ENCODE peak calls at places on chromosome 12, in seven cellular contexts. L is neural crest cell, R is mucosa of descending colon, J is sigmoid colon, G is SK-N-SH, T is HepG2, C is psoas muscle. E is an unnamed sample.

GRCh38 chr12:46452061-46452615 is 79.6 kb upstream of the SLC38A2 start:
- DNase-seq in J (no peak), T (peak), L (no peak), G (no peak), R (no peak), C (no peak), E (no peak)

GRCh38 chr12:19190292-19191031 is 60.9 kb downstream of the PLEKHA5 start:
- DNase-seq in R (no peak), L (no peak), T (no peak), G (no peak), J (no peak), C (no peak), E (no peak)

GRCh38 chr12:67449591-67450052 is 180.5 kb downstream of the CAND1 start:
- DNase-seq in J (no peak), T (no peak), C (no peak), L (no peak), G (no peak), R (no peak), E (peak)

GRCh38 chr12:109720152-109720855 is 6.7 kb downstream of the FAM222A start:
- DNase-seq in R (no peak), L (peak), G (peak), J (no peak), C (peak), T (no peak), E (no peak)

GRCh38 chr12:93098077-93098476 is 169.0 kb upstream of the EEA1 start:
- DNase-seq in L (peak), T (no peak), G (no peak), R (peak), J (no peak), C (peak), E (no peak)

GRCh38 chr12:25829192-25829591 is 129.3 kb upstream of the RASSF8 start:
- DNase-seq in J (peak), R (peak), C (no peak), G (no peak), T (no peak), L (no peak), E (no peak)

GRCh38 chr12:24913130-24913529 is 35.8 kb downstream of the BCAT1 start:
- DNase-seq in T (no peak), G (peak), C (no peak), L (no peak), J (no peak), R (no peak), E (no peak)

GRCh38 chr12:115375188-115375991 is 691.4 kb upstream of the TBX3 start:
- DNase-seq in J (no peak), L (no peak), G (no peak), R (peak), T (peak), C (no peak), E (peak)

GRCh38 chr12:65742481-65742971 is 81.8 kb upstream of the HMGA2 start:
- DNase-seq in L (peak), T (no peak), R (no peak), J (no peak), C (no peak), G (no peak), E (no peak)

GRCh38 chr12:51683763-51684357 is 92.8 kb downstream of the SCN8A start:
- DNase-seq in T (no peak), L (no peak), R (peak), G (no peak), J (no peak), C (no peak), E (no peak)

GRCh38 chr12:69511469-69511868 is 41.3 kb downstream of the FRS2 start:
- DNase-seq in J (no peak), G (no peak), L (no peak), T (no peak), R (no peak), C (no peak), E (no peak)

GRCh38 chr12:111056618-111057521 is 136.5 kb upstream of the MYL2 start:
- DNase-seq in G (peak), L (no peak), J (peak), T (no peak), R (peak), C (no peak), E (peak)

GRCh38 chr12:57815177-57816000 is 3.1 kb downstream of the AVIL start:
- DNase-seq in L (no peak), T (peak), C (no peak), G (peak), J (no peak), R (no peak), E (no peak)

GRCh38 chr12:40168868-40169267 is 55.9 kb upstream of the LRRK2 start:
- DNase-seq in G (no peak), T (no peak), C (no peak), L (no peak), J (no peak), R (no peak), E (peak)

GRCh38 chr12:130157998-130158774 is 4.1 kb upstream of the FZD10 start:
- DNase-seq in C (no peak), J (no peak), T (no peak), R (no peak), G (no peak), L (no peak), E (no peak)

GRCh38 chr12:40028296-40028695 is 77.6 kb downstream of the SLC2A13 start:
- DNase-seq in C (no peak), G (no peak), J (no peak), T (no peak), R (no peak), L (no peak), E (no peak)

GRCh38 chr12:93990832-93991748 is 157.3 kb upstream of the PLXNC1 start:
- DNase-seq in L (peak), R (peak), C (peak), T (peak), J (peak), G (peak), E (no peak)

GRCh38 chr12:129001-129400 is 62.4 kb downstream of the IQSEC3 start:
- DNase-seq in R (no peak), G (no peak), C (no peak), T (no peak), L (no peak), J (no peak), E (no peak)

GRCh38 chr12:15684896-15685658 is 104.1 kb downstream of the EPS8 start:
- DNase-seq in R (no peak), J (no peak), L (no peak), T (no peak), G (peak), C (no peak), E (no peak)

GRCh38 chr12:10559241-10559640 is 53.6 kb downstream of the EIF2S3B start:
- DNase-seq in T (no peak), J (no peak), G (no peak), L (no peak), C (no peak), R (no peak), E (no peak)

GRCh38 chr12:50232771-50233209 is 50.5 kb downstream of the LIMA1 start:
- DNase-seq in R (no peak), J (no peak), G (peak), C (no peak), T (no peak), L (no peak), E (no peak)

GRCh38 chr12:94062796-94063635 is 85.4 kb upstream of the PLXNC1 start:
- DNase-seq in R (peak), T (no peak), C (no peak), G (no peak), J (no peak), L (no peak), E (no peak)

GRCh38 chr12:124940393-124941169 is 26.1 kb upstream of the UBC start:
- DNase-seq in L (peak), C (peak), T (peak), G (peak), J (peak), R (peak), E (peak)

GRCh38 chr12:124939428-124940142 is 25.1 kb upstream of the UBC start:
- DNase-seq in J (peak), C (peak), L (peak), T (peak), R (peak), G (peak), E (no peak)

GRCh38 chr12:124938066-124938465 is 23.6 kb upstream of the UBC start:
- DNase-seq in G (no peak), C (no peak), L (no peak), J (no peak), T (no peak), R (no peak), E (no peak)

GRCh38 chr12:124940143-124940392 is 25.6 kb upstream of the UBC start:
- DNase-seq in G (no peak), R (no peak), T (no peak), C (no peak), L (no peak), J (no peak), E (no peak)

DNA sequence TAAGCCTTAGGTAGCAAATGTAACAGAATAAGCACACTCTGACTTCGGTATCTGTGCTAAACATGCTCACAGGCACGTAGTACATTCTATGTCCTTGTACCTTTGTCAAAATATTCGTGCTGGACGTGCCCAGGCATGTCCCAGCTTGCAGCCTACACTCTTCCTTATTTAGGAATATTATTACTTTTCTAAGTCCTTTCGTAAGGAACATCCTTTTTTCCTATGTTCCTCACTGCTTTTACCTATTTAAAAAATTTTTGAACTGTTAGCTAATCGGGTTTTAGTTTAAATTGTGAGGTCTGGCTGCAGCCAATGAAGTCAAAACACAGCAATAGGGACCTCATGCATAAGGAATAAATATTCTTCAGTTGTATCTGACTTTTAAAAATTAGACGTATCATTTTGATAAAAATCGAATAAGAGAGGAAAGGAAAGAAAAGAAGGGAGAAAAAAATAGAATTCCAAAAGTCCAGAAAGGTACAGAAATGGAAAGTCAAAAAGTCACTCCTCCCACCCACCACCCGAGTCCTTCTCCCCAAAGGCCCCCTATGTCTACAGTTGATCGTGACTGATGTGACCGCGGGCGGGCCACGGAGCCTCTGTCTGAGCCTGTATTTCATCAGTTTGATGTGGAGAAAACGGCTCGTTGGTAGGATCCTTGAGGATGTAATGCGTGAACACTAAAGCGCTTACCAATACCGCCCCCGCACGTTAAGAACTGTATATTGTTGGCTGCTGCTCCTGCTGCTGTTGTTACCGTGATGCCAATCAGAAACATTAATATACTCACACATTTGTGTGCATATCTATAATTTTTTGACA is 24.4 kb upstream of the UBC start:
- DNase-seq in G (peak), T (peak), C (peak), R (peak), L (no peak), J (peak), E (no peak)
- TF ChIP-seq CTCF in G (peak), T (peak), C (peak), R (no peak), L (peak), J (no peak), E (peak)

GRCh38 chr12:77617818-77618217 is 212.9 kb upstream of the NAV3 start:
- DNase-seq in C (no peak), T (no peak), G (no peak), J (no peak), L (no peak), R (no peak), E (no peak)

DNA sequence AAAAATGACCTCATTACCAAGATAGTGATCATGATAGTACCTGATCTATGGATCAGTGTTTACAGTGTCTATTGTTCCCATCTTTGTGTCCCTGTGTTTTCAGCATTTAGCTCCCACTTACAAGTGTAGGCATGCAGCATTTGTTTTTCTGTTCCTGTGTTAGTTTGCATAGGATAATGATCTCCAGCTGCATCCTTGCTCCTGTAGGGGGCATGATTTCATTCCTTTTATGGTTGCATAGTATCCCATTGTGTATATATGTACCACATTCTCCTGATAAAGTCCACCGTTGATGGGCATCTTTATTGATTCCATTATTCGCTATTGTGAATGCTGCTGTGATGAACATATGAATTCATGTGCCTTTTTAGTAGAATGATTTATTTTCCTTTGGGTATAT is 215.4 kb upstream of the NAV3 start:
- DNase-seq in G (no peak), T (no peak), C (no peak), L (no peak), R (no peak), J (no peak), E (no peak)
- TF ChIP-seq CTCF in G (no peak), T (no peak), C (no peak), L (peak), R (no peak), J (no peak), E (peak)

GRCh38 chr12:29901585-29901984 is 117.8 kb upstream of the TMTC1 start:
- DNase-seq in G (no peak), J (no peak), C (no peak), L (no peak), R (no peak), T (peak), E (no peak)
- TF ChIP-seq CTCF in G (no peak), J (no peak), C (no peak), L (peak), R (no peak), T (peak), E (no peak)

GRCh38 chr12:53984901-53985357 is at the start of gene HOXC10:
- DNase-seq in C (peak), J (peak), R (peak), T (peak), G (peak), L (peak), E (peak)
- TF ChIP-seq CTCF in C (peak), J (no peak), R (no peak), T (peak), G (peak), L (peak), E (peak)

DNA sequence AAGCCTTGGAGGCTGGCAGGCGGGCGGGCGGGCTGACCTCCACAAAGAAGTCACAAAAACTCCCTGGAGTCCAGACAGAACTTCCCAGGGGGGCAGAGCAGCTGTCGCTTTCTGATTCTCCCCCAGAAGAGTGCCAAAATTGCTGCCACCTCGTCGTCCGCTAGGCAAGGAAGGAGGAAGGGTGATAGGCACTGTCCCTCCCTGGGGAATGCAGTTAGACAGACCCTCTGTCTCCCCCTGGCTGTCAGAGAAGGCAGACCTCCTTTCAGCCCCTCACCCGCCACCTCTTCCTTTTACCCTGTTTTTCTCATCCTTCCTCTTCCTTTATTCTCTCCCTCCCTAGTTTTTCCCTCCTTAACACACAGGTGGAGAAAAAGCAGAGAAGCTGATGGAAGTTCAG is 18.7 kb downstream of the GRIN2B start:
- DNase-seq in T (peak), G (peak), L (no peak), R (no peak), J (no peak), C (no peak), E (no peak)
- TF ChIP-seq CTCF in T (peak), G (peak), L (peak), R (no peak), J (no peak), C (no peak), E (peak)

GRCh38 chr12:20317554-20317953 is 50.8 kb upstream of the PDE3A start:
- DNase-seq in G (no peak), C (no peak), J (no peak), L (no peak), R (no peak), T (no peak), E (no peak)

GRCh38 chr12:20309504-20310148 is 58.7 kb upstream of the PDE3A start:
- DNase-seq in J (no peak), L (no peak), R (no peak), C (no peak), G (no peak), T (no peak), E (no peak)

GRCh38 chr12:20319374-20319773 is 49.0 kb upstream of the PDE3A start:
- DNase-seq in R (no peak), G (no peak), L (no peak), T (no peak), J (no peak), C (no peak), E (no peak)

DNA sequence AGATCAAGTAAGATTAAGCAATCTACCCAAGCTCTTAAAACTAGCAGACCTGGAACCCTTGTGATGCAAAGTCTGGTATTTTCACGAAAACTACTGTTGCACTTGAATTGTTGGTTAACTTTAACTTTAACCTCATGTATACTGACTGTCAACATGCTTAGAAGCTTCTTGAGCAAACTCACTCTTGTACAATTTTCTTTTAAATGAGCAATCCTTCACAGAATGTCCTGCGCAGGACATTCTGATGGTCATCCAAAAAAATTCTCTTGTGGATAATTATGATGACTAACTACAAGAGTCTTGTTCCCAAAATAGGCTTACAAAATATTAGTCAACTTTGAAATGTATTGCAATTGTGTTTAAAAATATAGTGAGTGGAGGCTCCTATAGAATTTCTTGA is 54.0 kb upstream of the PDE3A start:
- DNase-seq in L (no peak), T (no peak), C (no peak), G (no peak), R (no peak), J (no peak), E (no peak)
- TF ChIP-seq CTCF in L (no peak), T (no peak), C (no peak), G (no peak), R (no peak), J (no peak), E (no peak)

GRCh38 chr12:29943683-29944082 is 159.9 kb upstream of the TMTC1 start:
- DNase-seq in R (no peak), G (no peak), J (no peak), T (no peak), C (no peak), L (no peak), E (no peak)

DNA sequence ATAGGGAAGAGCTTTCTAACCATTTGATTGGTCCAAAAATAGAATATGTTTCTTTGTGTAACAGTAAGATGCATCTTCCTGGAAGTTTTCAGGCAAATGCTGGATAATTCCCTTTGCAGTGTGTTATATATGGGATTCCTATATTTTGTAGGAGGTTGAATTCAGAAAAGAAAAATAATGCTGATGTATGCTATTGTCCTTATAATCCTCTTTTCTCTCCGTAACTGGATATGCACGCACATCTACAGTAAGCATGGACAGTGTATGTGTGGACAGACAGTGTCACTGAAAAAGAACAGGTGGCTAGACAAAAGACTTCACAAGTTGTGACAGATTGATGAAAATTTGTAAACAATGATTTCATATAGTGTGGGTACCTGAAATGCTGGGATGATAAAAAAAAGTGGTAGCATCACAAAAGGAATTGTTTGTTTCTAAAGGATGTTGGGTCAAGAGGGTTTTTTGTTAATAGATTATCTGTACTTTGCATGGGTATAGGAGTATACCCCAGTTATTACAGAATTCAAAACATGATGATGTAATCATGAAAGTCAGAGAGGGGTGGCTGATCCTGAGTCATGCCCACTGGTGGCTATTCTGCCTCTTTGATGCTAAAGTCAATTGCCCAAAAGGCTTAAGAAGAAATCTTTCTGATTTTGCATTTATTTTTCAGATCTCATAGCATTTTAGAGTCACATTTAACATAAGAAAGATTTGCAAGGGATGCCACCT is 160.7 kb upstream of the TMTC1 start:
- DNase-seq in R (no peak), L (no peak), C (no peak), T (no peak), J (no peak), G (no peak), E (no peak)
- TF ChIP-seq CTCF in R (no peak), L (no peak), C (no peak), T (no peak), J (no peak), G (no peak), E (no peak)